ENCODE peak calls at places on chromosomes 11 and 22, in four cellular contexts. H is uterus, Z is transverse colon, M is body of pancreas. J is an unnamed sample.

GRCh38 chr11:67117667-67118058 is 1.4 kb upstream of the KDM2A start:
- DNase-seq in H (peak), Z (peak), M (peak), J (no peak)

GRCh38 chr11:10158461-10158860 is 135.6 kb downstream of the SBF2 start:
- DNase-seq in H (no peak), Z (no peak), M (no peak), J (no peak)

GRCh38 chr11:130782361-130783221 is 133.7 kb downstream of the SNX19 start:
- DNase-seq in H (no peak), Z (no peak), M (no peak), J (no peak)

GRCh38 chr11:10305262-10305963 is 540 bp downstream of the ADM start:
- DNase-seq in H (peak), Z (peak), M (peak), J (no peak)

GRCh38 chr11:125345706-125346561 is 150.1 kb downstream of the FEZ1 start:
- DNase-seq in H (peak), Z (peak), M (peak), J (peak)

GRCh38 chr11:100855466-100856067 is 168.5 kb downstream of the ARHGAP42 start:
- DNase-seq in H (no peak), Z (no peak), M (no peak), J (no peak)

GRCh38 chr11:65700377-65700776 is 11.7 kb upstream of the KAT5 start:
- DNase-seq in H (no peak), Z (no peak), M (no peak), J (no peak)

GRCh38 chr22:39221999-39222686 is 22.6 kb downstream of the PDGFB start:
- DNase-seq in H (no peak), Z (no peak), M (peak), J (no peak)

GRCh38 chr11:17782938-17783337 is 48.4 kb downstream of the KCNC1 start:
- DNase-seq in H (no peak), Z (no peak), M (no peak), J (no peak)

GRCh38 chr11:109940816-109941215 is 152.4 kb upstream of the ZC3H12C start:
- DNase-seq in H (no peak), Z (no peak), M (no peak), J (no peak)

GRCh38 chr22:43232445-43232844 is 45.5 kb upstream of the TTLL12 start:
- DNase-seq in H (no peak), Z (no peak), M (no peak), J (no peak)

GRCh38 chr22:49211176-49211575 is 616.5 kb downstream of the BRD1 start:
- DNase-seq in H (no peak), Z (no peak), M (no peak), J (no peak)

GRCh38 chr11:120528749-120529148 is 17.2 kb downstream of the GRIK4 start:
- DNase-seq in H (no peak), Z (no peak), M (no peak), J (no peak)

GRCh38 chr11:116796548-116796947 is 4.9 kb upstream of the APOA5 start:
- DNase-seq in H (no peak), Z (no peak), M (no peak), J (no peak)

GRCh38 chr11:111910637-111911562 is 670 bp downstream of the CRYAB start:
- DNase-seq in H (no peak), Z (no peak), M (no peak), J (no peak)

GRCh38 chr11:13110929-13111812 is 102.1 kb downstream of the RASSF10 start:
- DNase-seq in H (no peak), Z (no peak), M (no peak), J (no peak)

GRCh38 chr11:65489706-65490310 is 9.0 kb upstream of the MALAT1 start:
- DNase-seq in H (peak), Z (peak), M (peak), J (no peak)

GRCh38 chr11:44826922-44827643 is 100.3 kb downstream of the TSPAN18 start:
- DNase-seq in H (no peak), Z (no peak), M (no peak), J (no peak)

GRCh38 chr11:65536412-65537295 is 11.8 kb downstream of the SCYL1 start:
- DNase-seq in H (no peak), Z (no peak), M (no peak), J (no peak)

DNA sequence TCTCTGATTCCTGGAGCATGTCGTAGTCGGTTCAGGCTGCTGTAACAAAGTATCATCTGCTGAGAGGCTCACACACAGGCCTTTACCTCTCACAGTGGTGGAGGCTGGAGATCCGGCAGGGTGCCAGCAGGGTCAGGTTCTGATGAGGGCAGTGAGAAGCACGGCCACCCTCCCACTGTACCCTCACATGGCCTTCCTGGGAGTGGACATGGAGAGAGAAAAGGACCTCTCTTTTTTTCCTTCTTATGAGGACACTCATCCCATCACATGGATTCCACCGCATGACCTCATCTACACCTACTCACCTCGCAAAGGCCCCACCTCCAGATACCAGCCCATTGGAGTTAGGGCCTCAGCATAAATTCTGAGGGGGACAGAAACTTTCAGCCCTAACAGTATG is 99.5 kb downstream of the BCR start:
- DNase-seq in H (no peak), Z (no peak), M (no peak), J (no peak)
- TF ChIP-seq POLR2A in H (no peak), Z (no peak), M (no peak), J (no peak)

GRCh38 chr11:133347988-133348387 is 184.3 kb downstream of the OPCML start:
- DNase-seq in H (no peak), Z (no peak), M (no peak), J (no peak)
- TF ChIP-seq POLR2A in H (no peak), Z (no peak), M (no peak), J (no peak)

GRCh38 chr11:2991477-2992233 is 474 bp downstream of the NAP1L4 start:
- DNase-seq in H (peak), Z (no peak), M (no peak), J (peak)

GRCh38 chr11:2994336-2994730 is 2.2 kb upstream of the NAP1L4 start:
- DNase-seq in H (no peak), Z (no peak), M (no peak), J (no peak)

GRCh38 chr11:2993000-2993330 is 836 bp upstream of the NAP1L4 start:
- DNase-seq in H (no peak), Z (no peak), M (no peak), J (no peak)

GRCh38 chr11:2990617-2991476 is 1.3 kb downstream of the NAP1L4 start:
- DNase-seq in H (no peak), Z (peak), M (peak), J (no peak)

GRCh38 chr11:2992234-2992999 is at the start of gene NAP1L4:
- DNase-seq in H (peak), Z (peak), M (peak), J (peak)
- TF ChIP-seq POLR2A in H (peak), Z (peak), M (peak), J (peak)

DNA sequence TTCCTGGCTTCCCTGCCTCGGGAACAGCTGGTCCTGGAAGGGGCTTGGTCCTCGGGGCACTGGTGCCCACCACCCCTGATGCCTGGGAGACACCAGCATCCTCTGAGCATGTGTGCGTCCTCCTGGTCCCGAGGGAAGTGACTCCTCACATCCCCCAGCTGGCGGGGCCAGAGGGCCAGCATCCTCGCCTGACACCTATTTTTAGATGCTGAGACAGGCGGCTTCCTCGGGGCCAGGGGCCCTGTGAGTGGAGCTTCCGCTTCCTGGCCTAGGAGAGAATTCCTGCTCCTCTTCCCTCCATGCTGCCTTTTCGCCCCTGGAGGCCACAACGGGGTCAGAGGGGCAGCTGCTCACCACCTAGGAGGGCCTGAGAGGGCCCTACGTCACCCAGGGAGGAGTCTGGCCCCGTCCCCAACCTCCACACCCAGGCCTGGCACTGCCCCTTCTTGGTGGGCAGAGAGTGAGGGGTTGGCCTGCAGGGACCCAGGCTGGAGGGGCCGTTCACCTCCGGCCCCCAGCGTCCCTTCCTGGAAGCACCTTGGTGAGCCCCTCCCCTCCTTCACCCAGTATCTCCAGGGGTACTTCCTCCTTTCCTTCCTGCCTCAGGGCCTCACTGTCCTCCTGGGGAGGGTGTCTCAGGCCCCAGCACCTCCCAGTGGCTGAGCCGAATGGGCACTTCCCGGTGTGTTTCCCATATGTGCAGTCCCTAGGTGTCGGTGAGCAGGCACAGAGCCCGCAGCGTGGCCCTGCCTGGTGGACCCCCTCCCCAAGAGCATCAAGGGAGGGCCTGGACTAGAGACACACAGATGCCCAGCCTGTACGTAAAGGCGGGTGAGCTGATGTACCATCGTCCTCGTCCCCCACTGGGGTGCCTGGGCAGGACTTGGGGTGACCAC is 6.1 kb downstream of the CD81 start:
- DNase-seq in H (peak), Z (peak), M (no peak), J (no peak)
- TF ChIP-seq POLR2A in H (no peak), Z (no peak), M (no peak), J (no peak)

GRCh38 chr11:73308003-73308962 is at the start of gene ARHGEF17:
- DNase-seq in H (peak), Z (peak), M (peak), J (peak)
- TF ChIP-seq POLR2A in H (peak), Z (no peak), M (peak), J (peak)

DNA sequence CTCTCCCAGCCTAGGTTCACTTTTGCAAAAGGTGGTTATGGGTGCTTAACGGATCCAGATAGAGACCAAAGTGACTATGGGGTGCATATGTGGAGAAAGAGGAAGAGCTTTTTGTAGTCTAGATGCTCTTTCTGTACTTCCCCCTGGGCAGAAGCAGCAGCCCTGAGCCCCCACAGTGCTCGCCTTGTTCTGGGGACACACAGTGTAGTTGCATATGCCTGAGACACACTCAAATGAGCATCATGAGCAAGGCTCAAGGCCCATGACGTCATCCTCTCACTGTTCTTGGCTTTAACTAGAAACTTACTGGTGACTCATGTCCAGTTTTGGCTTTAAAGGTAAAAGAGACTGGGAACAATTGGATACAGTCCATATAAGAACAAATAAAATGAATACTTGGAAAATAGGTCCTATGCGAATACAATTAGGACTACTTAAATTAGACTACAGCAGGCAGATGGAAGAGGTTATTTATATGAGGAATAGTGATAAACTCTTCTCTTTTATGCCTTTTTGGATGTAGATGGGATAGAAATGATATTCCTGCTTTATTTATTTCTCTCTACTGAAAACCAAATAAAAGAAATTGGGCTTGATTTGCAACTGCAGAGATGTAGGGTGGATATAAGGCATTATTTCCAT is 20.1 kb upstream of the PEX26 start:
- DNase-seq in H (peak), Z (peak), M (peak), J (peak)
- TF ChIP-seq POLR2A in H (peak), Z (no peak), M (peak), J (peak)

DNA sequence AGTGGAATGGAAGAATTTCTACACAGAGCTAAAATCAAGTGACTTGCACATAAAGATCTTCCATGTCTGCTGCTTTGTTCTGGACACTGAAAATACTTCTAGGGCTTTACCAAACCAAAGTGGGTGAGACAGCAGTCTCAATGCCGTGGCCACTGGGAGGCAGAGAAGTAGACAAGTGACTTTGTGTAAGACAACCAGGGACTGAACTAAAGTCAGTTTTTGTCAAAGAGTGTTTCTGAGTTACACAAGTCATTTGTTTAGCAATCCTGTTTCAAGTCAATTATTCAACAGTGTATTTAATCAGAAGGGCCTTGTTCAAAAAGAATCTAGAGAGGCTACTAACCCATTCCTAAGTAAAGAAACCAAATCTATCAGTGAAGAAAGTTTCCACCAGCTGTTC is 46.6 kb downstream of the TCP11L1 start:
- DNase-seq in H (no peak), Z (no peak), M (no peak), J (no peak)
- TF ChIP-seq POLR2A in H (no peak), Z (no peak), M (no peak), J (no peak)

DNA sequence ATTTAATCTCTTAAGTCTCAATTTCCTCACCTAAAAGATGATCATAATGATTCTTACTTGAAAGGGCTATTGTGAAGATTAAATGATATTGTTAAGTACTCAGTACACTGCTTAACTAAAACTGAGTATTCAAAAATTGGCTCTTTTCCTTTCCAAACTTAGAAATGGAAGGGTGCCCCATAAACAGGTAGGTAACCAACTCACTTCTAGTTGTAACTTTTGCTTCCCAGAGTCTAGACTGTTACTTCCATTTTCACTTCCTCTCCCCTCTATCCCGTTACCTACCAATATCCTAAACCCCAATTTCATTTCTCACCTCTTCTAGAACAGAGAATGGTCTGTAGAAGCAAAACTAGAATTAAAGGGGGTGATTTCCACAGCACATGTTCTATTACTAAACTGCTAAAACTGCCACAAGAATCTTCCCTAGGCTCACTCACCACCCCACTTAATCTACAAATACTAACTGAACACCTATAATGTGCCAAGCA is 50.0 kb downstream of the RRAS2 start:
- DNase-seq in H (no peak), Z (no peak), M (no peak), J (no peak)
- TF ChIP-seq POLR2A in H (no peak), Z (no peak), M (no peak), J (no peak)